ENCODE peak calls at places on chromosomes 7 and 10, in nine cellular contexts. K is esophagus squamous epithelium, P is AG09309, M is astrocyte, S is bronchial epithelial cell, I is D721Med, D is RWPE1, Q is psoas muscle, H is heart left ventricle. T is an unnamed sample.

GRCh38 chr7:1981201-1981877 is 251.4 kb downstream of the MAD1L1 start:
- DNase-seq in K (no peak), D (no peak), M (no peak), I (no peak), Q (peak), H (no peak), P (no peak), S (no peak), T (peak)

GRCh38 chr10:130257897-130258296 is 121.7 kb downstream of the GLRX3 start:
- DNase-seq in H (no peak), D (no peak), I (no peak), M (no peak), P (no peak), S (no peak), K (no peak), Q (no peak), T (no peak)

GRCh38 chr10:68423522-68423921 is 16.4 kb upstream of the RUFY2 start:
- DNase-seq in S (no peak), D (no peak), Q (no peak), I (no peak), H (no peak), M (no peak), P (no peak), K (no peak), T (no peak)

GRCh38 chr10:86673827-86674581 is 5.7 kb downstream of the LDB3 start:
- DNase-seq in I (peak), M (no peak), P (no peak), D (no peak), Q (peak), S (no peak), H (peak), K (no peak), T (no peak)

GRCh38 chr7:29344334-29344978 is 149.9 kb downstream of the CHN2 start:
- DNase-seq in Q (no peak), P (no peak), H (no peak), M (no peak), I (no peak), K (no peak), D (no peak), S (peak), T (no peak)

GRCh38 chr7:109335951-109336350 is 766.3 kb downstream of the DNAJB9 start:
- DNase-seq in Q (no peak), S (no peak), P (no peak), I (no peak), D (no peak), M (no peak), K (no peak), H (no peak), T (no peak)

GRCh38 chr10:112330154-112330553 is 43.8 kb upstream of the ACSL5 start:
- DNase-seq in M (no peak), D (no peak), Q (no peak), I (no peak), H (no peak), P (no peak), S (no peak), K (no peak), T (no peak)

GRCh38 chr10:71138126-71138860 is 74.1 kb upstream of the UNC5B start:
- DNase-seq in D (no peak), K (no peak), Q (no peak), I (no peak), M (peak), S (no peak), H (no peak), P (no peak), T (no peak)

GRCh38 chr10:124259139-124259825 is 159.4 kb downstream of the OAT start:
- DNase-seq in I (no peak), P (no peak), D (no peak), Q (no peak), S (peak), M (no peak), K (no peak), H (no peak), T (no peak)

GRCh38 chr10:59967079-59967478 is 60.7 kb upstream of the CCDC6 start:
- DNase-seq in Q (no peak), P (no peak), K (no peak), I (no peak), D (no peak), M (no peak), H (no peak), S (no peak), T (no peak)

GRCh38 chr10:103833731-103834365 is 21.5 kb downstream of the SH3PXD2A start:
- DNase-seq in D (no peak), M (no peak), I (no peak), H (peak), Q (peak), S (no peak), K (no peak), P (no peak), T (peak)

GRCh38 chr7:42238709-42239395 is 1.8 kb upstream of the GLI3 start:
- DNase-seq in H (no peak), S (peak), D (peak), Q (peak), I (no peak), K (no peak), P (no peak), M (peak), T (no peak)

GRCh38 chr7:151306374-151306773 is 35.2 kb upstream of the NUB1 start:
- DNase-seq in I (no peak), D (no peak), S (no peak), H (no peak), Q (no peak), M (no peak), P (no peak), K (no peak), T (no peak)

GRCh38 chr7:73397936-73398335 is 35.6 kb upstream of the FZD9 start:
- DNase-seq in K (no peak), D (no peak), I (no peak), S (no peak), P (no peak), M (no peak), H (no peak), Q (peak), T (no peak)

GRCh38 chr10:88687853-88688467 is 18.1 kb upstream of the LIPK start:
- DNase-seq in H (no peak), M (no peak), P (no peak), S (peak), K (no peak), Q (no peak), I (no peak), D (peak), T (no peak)

GRCh38 chr7:32905175-32905662 is 13.7 kb upstream of the KBTBD2 start:
- DNase-seq in H (peak), I (no peak), M (peak), P (peak), S (peak), K (peak), D (peak), Q (peak), T (no peak)

GRCh38 chr10:117431160-117431559 is 55.9 kb upstream of the PDZD8 start:
- DNase-seq in K (no peak), P (no peak), H (no peak), I (no peak), M (no peak), Q (no peak), D (peak), S (peak), T (no peak)
- TF ChIP-seq CTCF in K (peak), P (peak), H (no peak), I (no peak), M (no peak), Q (no peak), D (peak), S (peak), T (peak)

GRCh38 chr7:84454174-84454959 is 259.8 kb upstream of the SEMA3A start:
- DNase-seq in I (no peak), H (no peak), Q (no peak), S (peak), P (no peak), M (no peak), D (no peak), K (no peak), T (no peak)
- TF ChIP-seq CTCF in I (peak), H (no peak), Q (no peak), S (no peak), P (no peak), M (peak), D (no peak), K (no peak), T (no peak)

DNA sequence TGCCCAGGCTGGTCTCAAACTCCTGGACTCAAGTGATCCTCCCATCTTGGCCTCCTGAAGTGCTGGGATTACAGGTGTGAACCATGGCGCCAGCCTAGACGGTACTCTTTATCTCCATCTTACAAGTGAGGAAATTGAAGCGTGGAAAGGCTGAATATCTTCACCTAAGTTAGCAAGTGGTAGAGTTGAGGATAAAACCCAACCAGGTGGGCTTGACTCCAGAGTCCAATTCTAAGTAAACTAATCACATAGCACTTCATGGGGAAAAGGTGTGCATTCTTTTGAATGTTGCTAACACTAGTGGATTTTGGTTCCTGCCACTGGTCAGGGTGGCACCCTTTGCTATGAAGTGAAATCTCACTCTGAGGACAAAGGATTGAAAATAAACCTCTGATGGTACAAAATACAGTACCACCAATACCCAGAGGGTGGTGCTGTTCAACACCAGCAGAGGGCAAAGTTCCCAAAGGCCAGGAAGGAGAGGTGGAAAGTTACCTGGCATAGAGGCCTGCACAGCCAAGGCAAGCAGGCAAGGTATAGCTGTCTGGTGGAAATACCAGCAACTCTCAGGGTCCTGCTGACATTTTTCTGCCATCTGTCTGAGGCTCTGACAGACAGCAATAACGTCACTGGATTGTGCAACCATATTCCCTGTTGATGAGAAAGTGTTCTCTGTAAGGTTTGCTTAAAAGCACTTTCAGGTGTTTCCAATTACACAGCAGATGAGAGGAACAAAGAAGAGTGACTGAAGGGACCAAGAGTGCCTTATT is 17.6 kb downstream of the ZDHHC16 start:
- DNase-seq in M (peak), K (no peak), P (peak), S (peak), H (peak), D (peak), I (no peak), Q (no peak), T (peak)
- TF ChIP-seq CTCF in M (peak), K (peak), P (peak), S (peak), H (peak), D (peak), I (peak), Q (peak), T (peak)

GRCh38 chr7:114931656-114932011 is 9.7 kb downstream of the MDFIC start:
- DNase-seq in P (no peak), Q (no peak), M (no peak), H (no peak), S (no peak), K (no peak), D (no peak), I (no peak), T (no peak)
- TF ChIP-seq CTCF in P (no peak), Q (no peak), M (no peak), H (no peak), S (no peak), K (no peak), D (no peak), I (no peak), T (no peak)

DNA sequence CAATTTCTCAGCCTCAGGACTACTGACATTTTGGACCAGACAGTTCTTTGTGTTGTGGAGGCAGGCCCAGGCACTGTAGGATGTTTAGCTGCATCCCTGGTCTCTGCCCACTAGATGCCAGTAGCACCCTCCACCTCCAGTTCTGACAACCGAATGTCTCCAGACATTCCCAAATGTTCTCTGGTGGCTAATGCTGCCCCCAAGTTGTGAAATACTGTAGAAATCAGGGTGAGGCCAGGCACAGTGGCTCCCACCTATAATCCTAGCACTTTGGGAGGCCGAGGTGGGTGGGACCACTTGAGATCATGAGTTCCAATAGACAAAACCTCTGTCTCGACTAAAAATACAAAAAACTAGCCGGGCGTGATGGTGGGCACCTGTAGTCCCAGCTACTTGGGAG is 18.2 kb downstream of the HNRNPF start:
- DNase-seq in P (no peak), I (no peak), H (no peak), Q (no peak), D (no peak), S (peak), K (no peak), M (peak), T (no peak)
- TF ChIP-seq CTCF in P (peak), I (peak), H (peak), Q (peak), D (no peak), S (peak), K (peak), M (peak), T (peak)